ENCODE peak calls at places on chromosomes 11 and 22, in four cellular contexts. One of them, this sample, is unnamed.

GRCh38 chr22:29734853-29735252 is 15.1 kb downstream of the CABP7 start:
- DNase-seq in GM12878: no peak
- DNase-seq in K562: no peak
- DNase-seq in HepG2: no peak
- DNase-seq in this sample: no peak

GRCh38 chr11:255816-256215 is 19.0 kb downstream of the PSMD13 start:
- DNase-seq in HepG2: no peak
- DNase-seq in GM12878: no peak
- DNase-seq in K562: no peak
- DNase-seq in this sample: no peak

GRCh38 chr11:85165819-85166218 is 461.3 kb downstream of the DLG2 start:
- DNase-seq in HepG2: no peak
- DNase-seq in K562: no peak
- DNase-seq in GM12878: no peak
- DNase-seq in this sample: no peak

GRCh38 chr11:122478986-122479385 is 176.5 kb upstream of the UBASH3B start:
- DNase-seq in K562: no peak
- DNase-seq in GM12878: no peak
- DNase-seq in HepG2: no peak
- DNase-seq in this sample: no peak

GRCh38 chr11:109606256-109606655 is 184.3 kb downstream of the C11orf87 start:
- DNase-seq in HepG2: no peak
- DNase-seq in GM12878: no peak
- DNase-seq in K562: no peak
- DNase-seq in this sample: no peak

GRCh38 chr11:130212431-130212961 is 52.9 kb downstream of the ST14 start:
- DNase-seq in GM12878: no peak
- DNase-seq in HepG2: no peak
- DNase-seq in K562: no peak
- DNase-seq in this sample: no peak

GRCh38 chr11:118907051-118907748 is 18.5 kb downstream of the BCL9L start:
- DNase-seq in GM12878: peak
- DNase-seq in HepG2: peak
- DNase-seq in K562: peak
- DNase-seq in this sample: peak

GRCh38 chr11:125930076-125930450 is 15.8 kb upstream of the VSIG10L2 start:
- DNase-seq in K562: no peak
- DNase-seq in HepG2: no peak
- DNase-seq in GM12878: no peak
- DNase-seq in this sample: no peak

GRCh38 chr22:30940655-30941362 is 27.8 kb downstream of the MORC2 start:
- DNase-seq in K562: no peak
- DNase-seq in HepG2: no peak
- DNase-seq in GM12878: no peak
- DNase-seq in this sample: no peak

GRCh38 chr22:29212738-29213137 is 7.0 kb downstream of the EMID1 start:
- DNase-seq in HepG2: no peak
- DNase-seq in K562: no peak
- DNase-seq in GM12878: no peak
- DNase-seq in this sample: no peak

GRCh38 chr11:95140397-95141030 is 50.9 kb downstream of the ENDOD1 start:
- DNase-seq in GM12878: no peak
- DNase-seq in K562: peak
- DNase-seq in HepG2: no peak
- DNase-seq in this sample: no peak

GRCh38 chr22:20980523-20980922 is 1.6 kb upstream of the LZTR1 start:
- DNase-seq in K562: no peak
- DNase-seq in GM12878: no peak
- DNase-seq in HepG2: no peak
- DNase-seq in this sample: no peak

GRCh38 chr22:32877196-32877595 is 75.7 kb downstream of the TIMP3 start:
- DNase-seq in GM12878: no peak
- DNase-seq in HepG2: no peak
- DNase-seq in K562: no peak
- DNase-seq in this sample: no peak

GRCh38 chr11:120746836-120747609 is 235.5 kb downstream of the GRIK4 start:
- DNase-seq in K562: no peak
- DNase-seq in GM12878: no peak
- DNase-seq in HepG2: no peak
- DNase-seq in this sample: no peak

GRCh38 chr11:70604630-70605520 is 206.5 kb downstream of the CTTN start:
- DNase-seq in GM12878: no peak
- DNase-seq in HepG2: no peak
- DNase-seq in K562: no peak
- DNase-seq in this sample: no peak

GRCh38 chr11:21896216-21896615 is 296.7 kb upstream of the ANO5 start:
- DNase-seq in HepG2: no peak
- DNase-seq in GM12878: no peak
- DNase-seq in K562: no peak
- DNase-seq in this sample: no peak

GRCh38 chr11:114099392-114100178 is 40.1 kb downstream of the ZBTB16 start:
- DNase-seq in GM12878: no peak
- DNase-seq in K562: no peak
- DNase-seq in HepG2: no peak
- DNase-seq in this sample: no peak

GRCh38 chr11:70467196-70468085 is 69.1 kb downstream of the CTTN start:
- DNase-seq in GM12878: peak
- DNase-seq in HepG2: peak
- DNase-seq in K562: peak
- DNase-seq in this sample: peak

GRCh38 chr11:95514386-95515145 is 275.0 kb downstream of the FAM76B start:
- DNase-seq in K562: no peak
- DNase-seq in HepG2: no peak
- DNase-seq in GM12878: no peak
- DNase-seq in this sample: no peak

GRCh38 chr22:25061605-25062377 is 109.3 kb downstream of the KIAA1671 start:
- DNase-seq in HepG2: no peak
- DNase-seq in K562: no peak
- DNase-seq in GM12878: no peak
- DNase-seq in this sample: no peak

GRCh38 chr11:30239025-30239424 is 8.2 kb downstream of the FSHB start:
- DNase-seq in K562: no peak
- DNase-seq in HepG2: no peak
- DNase-seq in GM12878: no peak
- DNase-seq in this sample: no peak

GRCh38 chr11:38952698-38953097 is 2354.7 kb upstream of the RAG2 start:
- DNase-seq in K562: no peak
- DNase-seq in GM12878: no peak
- DNase-seq in HepG2: no peak
- DNase-seq in this sample: no peak
- TF ChIP-seq SP1 in K562: no peak
- TF ChIP-seq SP1 in GM12878: no peak
- TF ChIP-seq SP1 in HepG2: no peak
- TF ChIP-seq SP1 in this sample: no peak

DNA sequence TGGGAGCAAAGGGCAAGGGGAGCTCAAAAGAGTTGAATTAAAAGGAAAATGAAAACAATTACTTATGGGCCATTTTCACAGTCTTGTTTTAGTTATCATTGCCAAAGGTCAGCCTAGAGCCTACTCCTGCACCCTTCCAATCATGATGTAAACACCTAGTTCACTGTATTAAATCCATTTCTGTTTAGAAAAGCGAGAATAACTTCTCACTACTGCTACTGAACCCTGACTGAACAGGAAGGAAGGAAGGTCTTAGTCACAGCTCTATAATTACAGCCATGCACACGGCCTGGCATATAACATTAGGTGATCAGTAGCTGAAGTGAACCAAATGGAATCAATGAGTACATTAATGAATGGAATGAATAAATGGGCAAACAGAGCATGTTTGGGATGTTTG is 111.2 kb downstream of the PLEKHA7 start:
- DNase-seq in K562: no peak
- DNase-seq in HepG2: no peak
- DNase-seq in GM12878: peak
- DNase-seq in this sample: no peak
- TF ChIP-seq FOXK2 in K562: no peak
- TF ChIP-seq FOXK2 in HepG2: no peak
- TF ChIP-seq FOXK2 in GM12878: no peak
- TF ChIP-seq FOXK2 in this sample: no peak

GRCh38 chr11:65546217-65546958 is 11.8 kb downstream of the LTBP3 start:
- DNase-seq in HepG2: peak
- DNase-seq in GM12878: no peak
- DNase-seq in K562: peak
- DNase-seq in this sample: peak
- TF ChIP-seq SP1 in HepG2: no peak
- TF ChIP-seq SP1 in GM12878: peak
- TF ChIP-seq SP1 in K562: peak
- TF ChIP-seq SP1 in this sample: no peak

GRCh38 chr11:87265915-87266314 is 228.2 kb downstream of the TMEM135 start:
- DNase-seq in GM12878: no peak
- DNase-seq in K562: no peak
- DNase-seq in HepG2: no peak
- DNase-seq in this sample: no peak
- TF ChIP-seq FOXK2 in GM12878: no peak
- TF ChIP-seq FOXK2 in K562: no peak
- TF ChIP-seq FOXK2 in HepG2: no peak
- TF ChIP-seq FOXK2 in this sample: no peak

GRCh38 chr11:64268028-64268686 is 16.3 kb downstream of the BAD start:
- DNase-seq in HepG2: no peak
- DNase-seq in K562: no peak
- DNase-seq in GM12878: no peak
- DNase-seq in this sample: no peak

GRCh38 chr11:64264371-64264852 is 13.1 kb downstream of the PLCB3 start:
- DNase-seq in K562: no peak
- DNase-seq in HepG2: no peak
- DNase-seq in GM12878: no peak
- DNase-seq in this sample: no peak

GRCh38 chr11:64267207-64267945 is 16.0 kb downstream of the PLCB3 start:
- DNase-seq in HepG2: no peak
- DNase-seq in GM12878: no peak
- DNase-seq in K562: no peak
- DNase-seq in this sample: no peak

GRCh38 chr11:64265176-64266160 is 14.1 kb downstream of the PLCB3 start:
- DNase-seq in GM12878: no peak
- DNase-seq in K562: no peak
- DNase-seq in HepG2: no peak
- DNase-seq in this sample: no peak

DNA sequence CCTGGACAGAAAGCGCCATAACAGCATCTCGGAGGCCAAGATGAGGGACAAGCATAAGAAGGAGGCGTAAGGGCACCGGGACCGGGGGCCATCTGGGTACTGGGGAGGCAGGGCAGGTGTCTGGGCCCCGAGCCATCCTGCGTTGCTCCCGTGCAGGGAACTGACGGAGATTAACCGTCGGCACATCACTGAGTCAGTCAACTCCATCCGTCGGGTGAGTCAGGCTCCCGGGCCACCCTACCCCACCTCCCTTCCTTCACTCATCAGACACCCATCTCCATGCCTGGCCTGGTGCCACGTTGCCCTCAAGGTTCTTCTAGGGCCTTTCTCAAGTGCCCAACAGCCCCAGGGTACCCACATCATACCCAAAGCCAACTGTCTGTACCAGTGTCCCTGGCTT is 15.0 kb downstream of the PLCB3 start:
- DNase-seq in HepG2: no peak
- DNase-seq in GM12878: no peak
- DNase-seq in K562: no peak
- DNase-seq in this sample: no peak
- TF ChIP-seq SP1 in HepG2: no peak
- TF ChIP-seq SP1 in GM12878: no peak
- TF ChIP-seq SP1 in K562: no peak
- TF ChIP-seq SP1 in this sample: no peak

This sample was measured in HEK293T.